ENCODE peak calls at places on chromosomes 5 and 9, in seven cellular contexts. One of them, this sample, is unnamed.

GRCh38 chr5:137098663-137099062 is 400.5 kb downstream of the SPOCK1 start:
- DNase-seq in tibial artery: no peak
- DNase-seq in right cardiac atrium: no peak
- DNase-seq in hepatocyte: no peak
- DNase-seq in gastrocnemius medialis: no peak
- DNase-seq in transverse colon: no peak
- DNase-seq in aorta: no peak
- DNase-seq in this sample: no peak

GRCh38 chr5:103060414-103060954 is 59.5 kb downstream of the GIN1 start:
- DNase-seq in tibial artery: no peak
- DNase-seq in right cardiac atrium: no peak
- DNase-seq in hepatocyte: peak
- DNase-seq in gastrocnemius medialis: no peak
- DNase-seq in transverse colon: no peak
- DNase-seq in aorta: no peak
- DNase-seq in this sample: no peak

GRCh38 chr9:80792721-80793120 is 896.6 kb downstream of the TLE1 start:
- DNase-seq in tibial artery: no peak
- DNase-seq in right cardiac atrium: no peak
- DNase-seq in hepatocyte: no peak
- DNase-seq in gastrocnemius medialis: no peak
- DNase-seq in transverse colon: no peak
- DNase-seq in aorta: no peak
- DNase-seq in this sample: no peak

GRCh38 chr9:108535526-108535925 is 320.3 kb downstream of the ACTL7B start:
- DNase-seq in tibial artery: no peak
- DNase-seq in right cardiac atrium: no peak
- DNase-seq in hepatocyte: no peak
- DNase-seq in gastrocnemius medialis: no peak
- DNase-seq in transverse colon: peak
- DNase-seq in aorta: no peak
- DNase-seq in this sample: peak

GRCh38 chr5:171405615-171406014 is 13.8 kb upstream of the FGF18 start:
- DNase-seq in tibial artery: no peak
- DNase-seq in right cardiac atrium: no peak
- DNase-seq in hepatocyte: no peak
- DNase-seq in gastrocnemius medialis: no peak
- DNase-seq in transverse colon: no peak
- DNase-seq in aorta: no peak
- DNase-seq in this sample: no peak

GRCh38 chr5:72109625-72110024 is 2.4 kb downstream of the MAP1B start:
- DNase-seq in tibial artery: peak
- DNase-seq in right cardiac atrium: no peak
- DNase-seq in hepatocyte: peak
- DNase-seq in gastrocnemius medialis: no peak
- DNase-seq in transverse colon: no peak
- DNase-seq in aorta: no peak
- DNase-seq in this sample: no peak

GRCh38 chr5:59287884-59288283 is 605.6 kb downstream of the PDE4D start:
- DNase-seq in tibial artery: no peak
- DNase-seq in right cardiac atrium: no peak
- DNase-seq in hepatocyte: no peak
- DNase-seq in gastrocnemius medialis: no peak
- DNase-seq in transverse colon: no peak
- DNase-seq in aorta: no peak
- DNase-seq in this sample: no peak

GRCh38 chr9:18976368-18977238 is 56.4 kb downstream of the SAXO1 start:
- DNase-seq in tibial artery: no peak
- DNase-seq in right cardiac atrium: no peak
- DNase-seq in hepatocyte: peak
- DNase-seq in gastrocnemius medialis: no peak
- DNase-seq in transverse colon: no peak
- DNase-seq in aorta: no peak
- DNase-seq in this sample: no peak

GRCh38 chr9:129579294-129579693 is 41.6 kb downstream of the C9orf50 start:
- DNase-seq in tibial artery: no peak
- DNase-seq in right cardiac atrium: peak
- DNase-seq in hepatocyte: no peak
- DNase-seq in gastrocnemius medialis: no peak
- DNase-seq in transverse colon: no peak
- DNase-seq in aorta: no peak
- DNase-seq in this sample: no peak

GRCh38 chr5:98104454-98105188 is 668.8 kb upstream of the RGMB start:
- DNase-seq in tibial artery: no peak
- DNase-seq in right cardiac atrium: no peak
- DNase-seq in hepatocyte: no peak
- DNase-seq in gastrocnemius medialis: no peak
- DNase-seq in transverse colon: no peak
- DNase-seq in aorta: no peak
- DNase-seq in this sample: no peak

GRCh38 chr9:108885643-108886348 is 23.7 kb downstream of the ACTL7A start:
- DNase-seq in tibial artery: no peak
- DNase-seq in right cardiac atrium: no peak
- DNase-seq in hepatocyte: peak
- DNase-seq in gastrocnemius medialis: no peak
- DNase-seq in transverse colon: peak
- DNase-seq in aorta: no peak
- DNase-seq in this sample: no peak

GRCh38 chr9:129178983-129179382 is 922 bp upstream of the IER5L start:
- DNase-seq in tibial artery: no peak
- DNase-seq in right cardiac atrium: peak
- DNase-seq in hepatocyte: peak
- DNase-seq in gastrocnemius medialis: no peak
- DNase-seq in transverse colon: no peak
- DNase-seq in aorta: no peak
- DNase-seq in this sample: peak

GRCh38 chr9:89750117-89750551 is 145.3 kb downstream of the GADD45G start:
- DNase-seq in tibial artery: no peak
- DNase-seq in right cardiac atrium: peak
- DNase-seq in hepatocyte: no peak
- DNase-seq in gastrocnemius medialis: peak
- DNase-seq in transverse colon: no peak
- DNase-seq in aorta: no peak
- DNase-seq in this sample: peak

DNA sequence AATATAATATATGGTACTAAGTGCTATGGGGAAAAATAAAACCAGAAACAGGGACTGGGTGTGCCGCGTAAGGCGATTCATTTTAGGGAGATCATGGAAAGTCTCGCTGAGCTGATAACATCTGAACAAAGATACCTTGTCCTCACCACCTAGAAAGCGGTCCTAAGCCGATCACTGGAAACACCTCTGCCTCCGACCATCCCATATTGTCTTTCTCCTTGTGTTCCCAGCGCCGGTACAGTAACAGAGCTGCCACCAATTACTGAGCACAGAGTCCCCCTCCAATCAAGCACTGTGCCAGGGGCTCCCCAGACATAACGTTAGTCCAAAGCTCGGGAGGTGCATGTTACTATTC is 702 bp downstream of the CCDC112 start:
- DNase-seq in tibial artery: no peak
- DNase-seq in right cardiac atrium: no peak
- DNase-seq in hepatocyte: no peak
- DNase-seq in gastrocnemius medialis: no peak
- DNase-seq in transverse colon: no peak
- DNase-seq in aorta: no peak
- DNase-seq in this sample: no peak
- H3K4me3 ChIP-seq in tibial artery: peak
- H3K4me3 ChIP-seq in right cardiac atrium: peak
- H3K4me3 ChIP-seq in hepatocyte: peak
- H3K4me3 ChIP-seq in gastrocnemius medialis: peak
- H3K4me3 ChIP-seq in transverse colon: peak
- H3K4me3 ChIP-seq in aorta: peak
- H3K4me3 ChIP-seq in this sample: peak

DNA sequence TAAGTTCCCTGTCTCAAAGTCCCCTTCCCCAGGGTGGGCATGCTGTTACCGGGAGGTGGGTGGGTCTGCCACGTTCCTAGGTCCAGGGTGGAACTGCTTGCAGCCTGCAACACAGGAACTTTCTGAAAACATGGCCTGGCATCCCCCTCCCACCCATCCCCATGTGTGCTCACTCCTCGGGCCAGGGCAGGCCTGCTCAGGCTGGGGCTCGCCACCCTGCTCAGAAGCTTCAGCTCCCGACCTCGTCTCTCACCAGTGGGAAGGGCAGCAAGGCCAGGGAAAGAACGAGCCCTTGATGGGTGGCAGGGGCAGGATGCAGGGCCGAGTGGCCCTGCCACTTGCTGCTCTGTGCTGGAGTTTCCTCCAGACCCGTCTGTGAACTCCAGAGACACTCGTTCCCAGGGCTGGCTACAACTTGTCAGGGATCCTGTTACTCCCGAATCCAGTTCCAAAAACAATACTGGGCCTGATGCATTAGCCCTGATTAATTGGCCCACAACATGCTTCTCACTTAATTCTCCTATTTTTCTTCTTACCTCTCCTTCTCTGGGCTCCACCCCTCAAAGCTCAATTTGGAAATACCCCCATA is 197.3 kb downstream of the SLIT3 start:
- DNase-seq in tibial artery: no peak
- DNase-seq in right cardiac atrium: no peak
- DNase-seq in hepatocyte: no peak
- DNase-seq in gastrocnemius medialis: no peak
- DNase-seq in transverse colon: no peak
- DNase-seq in aorta: no peak
- DNase-seq in this sample: no peak
- H3K27ac ChIP-seq in tibial artery: peak
- H3K27ac ChIP-seq in right cardiac atrium: no peak
- H3K27ac ChIP-seq in hepatocyte: no peak
- H3K27ac ChIP-seq in gastrocnemius medialis: no peak
- H3K27ac ChIP-seq in transverse colon: no peak
- H3K27ac ChIP-seq in aorta: no peak
- H3K27ac ChIP-seq in this sample: no peak

DNA sequence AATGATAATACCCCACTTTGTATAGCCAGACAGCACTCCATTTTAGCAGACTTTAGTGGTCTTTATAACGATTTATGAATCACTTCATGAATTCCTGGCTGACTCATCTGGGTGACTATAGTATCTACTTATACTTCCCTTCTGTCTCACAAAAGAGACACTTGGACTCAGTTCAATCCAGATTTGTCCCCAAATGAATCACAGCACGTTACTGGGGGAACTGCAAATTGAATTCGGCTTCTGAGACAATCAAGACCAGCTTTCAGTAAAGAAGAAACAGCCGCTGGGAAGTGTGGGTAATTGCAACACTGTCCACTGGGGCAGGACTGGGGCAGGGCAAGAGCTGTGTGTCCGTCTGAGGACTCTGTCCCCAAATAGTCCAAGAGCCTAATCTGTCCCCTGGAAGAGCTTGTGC is 337.3 kb upstream of the RFX3 start:
- DNase-seq in tibial artery: no peak
- DNase-seq in right cardiac atrium: peak
- DNase-seq in hepatocyte: no peak
- DNase-seq in gastrocnemius medialis: peak
- DNase-seq in transverse colon: no peak
- DNase-seq in aorta: no peak
- DNase-seq in this sample: no peak
- H3K4me3 ChIP-seq in tibial artery: no peak
- H3K4me3 ChIP-seq in right cardiac atrium: no peak
- H3K4me3 ChIP-seq in hepatocyte: no peak
- H3K4me3 ChIP-seq in gastrocnemius medialis: no peak
- H3K4me3 ChIP-seq in transverse colon: no peak
- H3K4me3 ChIP-seq in aorta: no peak
- H3K4me3 ChIP-seq in this sample: no peak

DNA sequence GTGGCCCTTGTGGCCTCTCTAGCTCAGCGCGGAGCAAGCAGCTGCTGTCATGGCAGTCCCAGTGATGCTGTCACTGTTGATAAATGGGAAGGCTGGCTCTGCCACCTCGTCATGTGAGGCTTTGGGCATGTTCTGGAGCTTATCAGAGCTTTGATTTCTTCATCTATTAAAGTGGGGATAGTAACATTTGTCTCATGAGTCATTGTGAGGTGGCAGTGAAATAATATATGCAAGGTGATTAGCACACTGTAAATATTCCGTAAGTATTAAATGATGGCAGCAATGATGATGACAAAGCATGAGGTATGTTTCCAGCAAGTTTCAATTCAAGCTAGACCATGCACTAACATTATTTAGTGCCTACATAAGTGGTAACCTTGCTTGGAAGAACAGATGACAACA is 126.4 kb upstream of the CXCL14 start:
- DNase-seq in tibial artery: no peak
- DNase-seq in right cardiac atrium: no peak
- DNase-seq in hepatocyte: no peak
- DNase-seq in gastrocnemius medialis: peak
- DNase-seq in transverse colon: no peak
- DNase-seq in aorta: no peak
- DNase-seq in this sample: peak
- H3K27ac ChIP-seq in tibial artery: no peak
- H3K27ac ChIP-seq in right cardiac atrium: no peak
- H3K27ac ChIP-seq in hepatocyte: no peak
- H3K27ac ChIP-seq in gastrocnemius medialis: no peak
- H3K27ac ChIP-seq in transverse colon: no peak
- H3K27ac ChIP-seq in aorta: no peak
- H3K27ac ChIP-seq in this sample: no peak

DNA sequence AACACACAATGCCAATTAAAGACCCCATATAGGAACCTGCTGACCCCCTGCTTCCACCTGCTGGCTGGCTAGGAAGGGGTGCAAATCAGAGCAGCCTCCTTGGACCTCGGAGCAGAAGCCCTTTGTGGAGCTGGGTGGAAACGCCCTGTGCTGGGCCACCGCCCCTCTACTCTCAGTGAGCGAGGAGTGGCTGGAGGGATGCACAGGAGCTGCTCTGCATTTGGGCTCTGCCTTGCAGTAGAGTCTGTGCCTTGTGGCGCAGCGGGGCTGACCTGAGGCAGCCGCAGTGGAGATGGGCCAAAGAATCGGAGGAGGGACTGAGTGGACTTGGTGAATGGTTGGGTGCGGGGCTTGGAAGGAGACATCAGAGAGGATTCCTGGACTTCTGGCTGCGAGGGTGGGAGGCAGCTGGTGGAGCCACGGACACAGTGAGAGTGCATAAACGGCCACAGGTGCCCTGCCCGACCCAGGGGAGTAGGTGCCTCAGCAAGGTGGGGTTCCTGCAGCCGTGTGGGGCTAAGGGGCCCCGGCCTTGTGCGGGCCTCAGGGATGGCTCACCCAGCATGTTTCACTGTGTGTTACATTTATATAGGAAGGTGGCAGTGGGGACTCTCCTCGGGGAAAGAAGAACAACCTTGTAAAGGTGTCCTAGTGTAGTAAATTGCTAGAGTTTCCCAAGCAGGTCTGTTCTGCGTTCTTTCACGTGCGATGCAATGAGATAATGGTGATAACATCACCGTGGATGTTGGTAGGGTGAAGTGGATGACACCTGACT is 14.1 kb upstream of the IRX4 start:
- DNase-seq in tibial artery: no peak
- DNase-seq in right cardiac atrium: peak
- DNase-seq in hepatocyte: no peak
- DNase-seq in gastrocnemius medialis: no peak
- DNase-seq in transverse colon: no peak
- DNase-seq in aorta: peak
- DNase-seq in this sample: no peak
- H3K4me3 ChIP-seq in tibial artery: no peak
- H3K4me3 ChIP-seq in right cardiac atrium: no peak
- H3K4me3 ChIP-seq in hepatocyte: no peak
- H3K4me3 ChIP-seq in gastrocnemius medialis: no peak
- H3K4me3 ChIP-seq in transverse colon: no peak
- H3K4me3 ChIP-seq in aorta: no peak
- H3K4me3 ChIP-seq in this sample: no peak

GRCh38 chr5:16617272-16617973 is 626 bp upstream of the RETREG1 start:
- DNase-seq in tibial artery: no peak
- DNase-seq in right cardiac atrium: peak
- DNase-seq in hepatocyte: peak
- DNase-seq in gastrocnemius medialis: no peak
- DNase-seq in transverse colon: peak
- DNase-seq in aorta: no peak
- DNase-seq in this sample: peak
- H3K27ac ChIP-seq in tibial artery: no peak
- H3K27ac ChIP-seq in right cardiac atrium: peak
- H3K27ac ChIP-seq in hepatocyte: peak
- H3K27ac ChIP-seq in gastrocnemius medialis: no peak
- H3K27ac ChIP-seq in transverse colon: peak
- H3K27ac ChIP-seq in aorta: no peak
- H3K27ac ChIP-seq in this sample: no peak

This sample was measured in endodermal cell.